ENCODE peak calls at places on chromosome 22, in five cellular contexts. One of them, this sample, is unnamed.

GRCh38 chr22:24588370-24588755 is 4.5 kb downstream of the LRRC75B start:
- DNase-seq in brain microvascular endothelial cell: no peak
- DNase-seq in heart left ventricle: peak
- DNase-seq in dorsolateral prefrontal cortex: peak
- DNase-seq in IMR-90: no peak
- DNase-seq in this sample: no peak

GRCh38 chr22:41092847-41093371 is 517 bp downstream of the EP300 start:
- DNase-seq in dorsolateral prefrontal cortex: no peak
- DNase-seq in IMR-90: peak
- DNase-seq in heart left ventricle: peak
- DNase-seq in brain microvascular endothelial cell: no peak
- DNase-seq in this sample: no peak

GRCh38 chr22:32951807-32952153 is 106.4 kb downstream of the SYN3 start:
- DNase-seq in dorsolateral prefrontal cortex: peak
- DNase-seq in IMR-90: no peak
- DNase-seq in brain microvascular endothelial cell: no peak
- DNase-seq in heart left ventricle: peak
- DNase-seq in this sample: no peak

GRCh38 chr22:26674211-26675190 is 17.1 kb downstream of the MIAT start:
- DNase-seq in heart left ventricle: no peak
- DNase-seq in brain microvascular endothelial cell: no peak
- DNase-seq in IMR-90: no peak
- DNase-seq in dorsolateral prefrontal cortex: no peak
- DNase-seq in this sample: no peak

GRCh38 chr22:19943665-19944026 is 2.0 kb upstream of the TXNRD2 start:
- DNase-seq in heart left ventricle: peak
- DNase-seq in brain microvascular endothelial cell: peak
- DNase-seq in IMR-90: peak
- DNase-seq in dorsolateral prefrontal cortex: no peak
- DNase-seq in this sample: no peak

GRCh38 chr22:48099671-48100070 is 1337.2 kb downstream of the TBC1D22A start:
- DNase-seq in heart left ventricle: no peak
- DNase-seq in dorsolateral prefrontal cortex: no peak
- DNase-seq in brain microvascular endothelial cell: no peak
- DNase-seq in IMR-90: no peak
- DNase-seq in this sample: no peak

GRCh38 chr22:16651217-16651616 is 58.6 kb upstream of the CCT8L2 start:
- DNase-seq in brain microvascular endothelial cell: no peak
- DNase-seq in dorsolateral prefrontal cortex: no peak
- DNase-seq in heart left ventricle: no peak
- DNase-seq in IMR-90: no peak
- DNase-seq in this sample: no peak

GRCh38 chr22:39593061-39593930 is 22.7 kb downstream of the CACNA1I start:
- DNase-seq in heart left ventricle: peak
- DNase-seq in IMR-90: no peak
- DNase-seq in brain microvascular endothelial cell: no peak
- DNase-seq in dorsolateral prefrontal cortex: no peak
- DNase-seq in this sample: no peak

GRCh38 chr22:27840436-27840835 is 38.9 kb upstream of the MN1 start:
- DNase-seq in heart left ventricle: no peak
- DNase-seq in dorsolateral prefrontal cortex: no peak
- DNase-seq in brain microvascular endothelial cell: no peak
- DNase-seq in IMR-90: no peak
- DNase-seq in this sample: no peak

GRCh38 chr22:25113316-25113721 is 86.3 kb upstream of the CRYBB3 start:
- DNase-seq in IMR-90: no peak
- DNase-seq in brain microvascular endothelial cell: no peak
- DNase-seq in dorsolateral prefrontal cortex: no peak
- DNase-seq in heart left ventricle: no peak
- DNase-seq in this sample: no peak

GRCh38 chr22:38923463-38924196 is 33.8 kb upstream of the APOBEC3A start:
- DNase-seq in dorsolateral prefrontal cortex: peak
- DNase-seq in brain microvascular endothelial cell: peak
- DNase-seq in heart left ventricle: peak
- DNase-seq in IMR-90: peak
- DNase-seq in this sample: no peak

GRCh38 chr22:31442768-31443489 is 43.5 kb downstream of the DRG1 start:
- DNase-seq in IMR-90: no peak
- DNase-seq in dorsolateral prefrontal cortex: no peak
- DNase-seq in heart left ventricle: no peak
- DNase-seq in brain microvascular endothelial cell: no peak
- DNase-seq in this sample: no peak

GRCh38 chr22:39913886-39914285 is 13.0 kb downstream of the GRAP2 start:
- DNase-seq in dorsolateral prefrontal cortex: no peak
- DNase-seq in heart left ventricle: no peak
- DNase-seq in brain microvascular endothelial cell: no peak
- DNase-seq in IMR-90: no peak
- DNase-seq in this sample: no peak

GRCh38 chr22:27835446-27835845 is 33.9 kb upstream of the MN1 start:
- DNase-seq in brain microvascular endothelial cell: peak
- DNase-seq in dorsolateral prefrontal cortex: no peak
- DNase-seq in IMR-90: peak
- DNase-seq in heart left ventricle: no peak
- DNase-seq in this sample: no peak

GRCh38 chr22:41513391-41513790 is 30.9 kb downstream of the POLR3H start:
- DNase-seq in dorsolateral prefrontal cortex: peak
- DNase-seq in heart left ventricle: no peak
- DNase-seq in brain microvascular endothelial cell: no peak
- DNase-seq in IMR-90: no peak
- DNase-seq in this sample: no peak

GRCh38 chr22:16601437-16602223 is 9.0 kb upstream of the CCT8L2 start:
- DNase-seq in brain microvascular endothelial cell: no peak
- DNase-seq in dorsolateral prefrontal cortex: no peak
- DNase-seq in IMR-90: no peak
- DNase-seq in heart left ventricle: peak
- DNase-seq in this sample: no peak

GRCh38 chr22:19679476-19680099 is 34.7 kb upstream of the SEPTIN5 start:
- DNase-seq in IMR-90: no peak
- DNase-seq in dorsolateral prefrontal cortex: no peak
- DNase-seq in brain microvascular endothelial cell: no peak
- DNase-seq in heart left ventricle: peak
- DNase-seq in this sample: no peak

DNA sequence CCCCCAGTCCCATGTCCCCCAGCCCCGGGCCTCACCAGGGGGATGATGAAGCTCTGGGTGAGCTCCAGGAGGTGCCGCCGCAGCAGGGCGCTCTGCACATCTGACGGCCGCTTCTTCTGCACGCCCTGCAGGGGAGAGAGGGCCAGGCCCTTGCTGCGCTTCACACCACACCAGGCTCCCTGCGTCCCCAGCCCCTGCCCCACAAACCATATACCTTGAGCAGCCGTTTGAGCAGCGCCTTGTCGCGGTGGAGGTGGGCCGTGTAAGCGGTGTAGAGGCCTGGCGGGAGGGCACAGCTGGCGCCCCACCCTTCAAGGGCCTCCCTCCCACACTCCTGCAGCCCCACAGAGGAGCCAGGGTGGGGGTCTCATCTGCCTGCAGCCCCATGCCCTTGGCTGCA is 6.2 kb upstream of the PLXNB2 start:
- DNase-seq in brain microvascular endothelial cell: no peak
- DNase-seq in IMR-90: no peak
- DNase-seq in dorsolateral prefrontal cortex: no peak
- DNase-seq in heart left ventricle: no peak
- DNase-seq in this sample: no peak
- H3K27ac ChIP-seq in brain microvascular endothelial cell: no peak
- H3K27ac ChIP-seq in IMR-90: no peak
- H3K27ac ChIP-seq in dorsolateral prefrontal cortex: no peak
- H3K27ac ChIP-seq in heart left ventricle: no peak
- H3K27ac ChIP-seq in this sample: peak

GRCh38 chr22:29813563-29813962 is 24.5 kb downstream of the ASCC2 start:
- DNase-seq in IMR-90: no peak
- DNase-seq in heart left ventricle: no peak
- DNase-seq in brain microvascular endothelial cell: peak
- DNase-seq in dorsolateral prefrontal cortex: no peak
- DNase-seq in this sample: no peak
- TF ChIP-seq CTCF in IMR-90: peak
- TF ChIP-seq CTCF in heart left ventricle: no peak
- TF ChIP-seq CTCF in brain microvascular endothelial cell: peak
- TF ChIP-seq CTCF in dorsolateral prefrontal cortex: no peak
- TF ChIP-seq CTCF in this sample: no peak

DNA sequence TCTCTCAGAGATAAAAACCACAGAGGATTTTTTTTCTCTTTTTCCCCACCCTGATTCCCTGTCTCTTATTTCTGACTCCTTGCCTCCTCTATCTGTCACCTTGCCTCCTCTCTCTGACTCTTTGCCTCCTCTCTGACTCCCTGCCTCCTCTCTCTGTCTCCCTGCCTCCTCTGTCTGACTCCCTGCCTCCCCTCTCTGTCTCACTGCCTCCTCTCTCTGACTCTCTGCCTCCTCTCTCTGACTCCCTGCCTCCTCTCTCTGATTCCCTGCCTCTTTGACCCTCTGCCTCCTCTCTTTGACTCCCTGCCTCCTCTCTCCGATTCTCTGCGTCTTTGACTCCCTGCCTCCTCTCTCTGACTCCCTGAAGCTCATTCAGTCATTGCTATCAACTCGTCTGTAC is 3.1 kb downstream of the RASD2 start:
- DNase-seq in dorsolateral prefrontal cortex: no peak
- DNase-seq in IMR-90: no peak
- DNase-seq in brain microvascular endothelial cell: no peak
- DNase-seq in heart left ventricle: no peak
- DNase-seq in this sample: no peak
- H3K4me3 ChIP-seq in dorsolateral prefrontal cortex: peak
- H3K4me3 ChIP-seq in IMR-90: no peak
- H3K4me3 ChIP-seq in brain microvascular endothelial cell: no peak
- H3K4me3 ChIP-seq in heart left ventricle: peak
- H3K4me3 ChIP-seq in this sample: no peak

GRCh38 chr22:37739611-37740049 is 42.8 kb downstream of the TRIOBP start:
- DNase-seq in brain microvascular endothelial cell: no peak
- DNase-seq in heart left ventricle: peak
- DNase-seq in dorsolateral prefrontal cortex: no peak
- DNase-seq in IMR-90: no peak
- DNase-seq in this sample: no peak

GRCh38 chr22:37742374-37743092 is 45.7 kb downstream of the TRIOBP start:
- DNase-seq in IMR-90: peak
- DNase-seq in heart left ventricle: no peak
- DNase-seq in dorsolateral prefrontal cortex: no peak
- DNase-seq in brain microvascular endothelial cell: peak
- DNase-seq in this sample: no peak

GRCh38 chr22:37739000-37739399 is 42.2 kb downstream of the TRIOBP start:
- DNase-seq in heart left ventricle: peak
- DNase-seq in dorsolateral prefrontal cortex: no peak
- DNase-seq in IMR-90: peak
- DNase-seq in brain microvascular endothelial cell: no peak
- DNase-seq in this sample: no peak

GRCh38 chr22:37741312-37741795 is 44.5 kb downstream of the TRIOBP start:
- DNase-seq in brain microvascular endothelial cell: peak
- DNase-seq in dorsolateral prefrontal cortex: no peak
- DNase-seq in heart left ventricle: peak
- DNase-seq in IMR-90: peak
- DNase-seq in this sample: no peak

GRCh38 chr22:37740455-37741311 is 43.8 kb downstream of the TRIOBP start:
- DNase-seq in IMR-90: no peak
- DNase-seq in dorsolateral prefrontal cortex: no peak
- DNase-seq in brain microvascular endothelial cell: no peak
- DNase-seq in heart left ventricle: no peak
- DNase-seq in this sample: no peak
- H3K27ac ChIP-seq in IMR-90: peak
- H3K27ac ChIP-seq in dorsolateral prefrontal cortex: no peak
- H3K27ac ChIP-seq in brain microvascular endothelial cell: no peak
- H3K27ac ChIP-seq in heart left ventricle: peak
- H3K27ac ChIP-seq in this sample: peak

DNA sequence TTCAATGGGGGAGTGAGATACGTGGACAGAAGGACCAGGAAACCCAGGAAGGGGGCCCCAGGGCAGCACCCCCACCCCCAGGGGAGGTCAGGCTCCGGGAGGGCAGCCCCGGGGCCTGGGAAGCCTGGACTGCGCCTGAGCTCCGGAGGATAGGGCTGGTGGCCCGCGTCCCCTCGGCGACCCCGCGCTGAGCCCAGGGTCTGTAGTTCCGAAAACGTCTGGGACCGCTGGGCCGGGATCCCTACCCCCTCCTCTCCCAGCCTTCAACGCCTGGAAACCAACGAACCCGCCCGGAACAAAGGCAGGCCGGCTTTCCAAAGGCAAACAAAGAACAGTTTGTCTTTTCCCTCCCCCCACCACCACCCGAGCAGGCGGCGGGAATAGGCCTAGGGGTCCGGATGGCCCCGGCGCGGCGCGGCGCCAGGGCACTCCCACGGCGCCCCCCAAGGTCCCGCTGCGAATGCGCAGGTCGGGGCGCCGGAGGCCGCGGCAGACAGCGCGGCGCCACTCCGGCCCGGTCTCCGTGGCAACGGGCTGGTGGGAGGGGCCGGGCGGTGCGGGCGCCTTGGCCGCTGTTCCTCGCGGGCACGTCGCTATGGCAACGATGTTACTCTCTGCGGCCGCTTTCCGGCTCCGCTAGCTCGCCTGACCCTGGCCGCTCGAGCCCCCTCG is 58.5 kb downstream of the IGLL1 start:
- DNase-seq in dorsolateral prefrontal cortex: peak
- DNase-seq in IMR-90: peak
- DNase-seq in brain microvascular endothelial cell: peak
- DNase-seq in heart left ventricle: peak
- DNase-seq in this sample: no peak
- TF ChIP-seq CTCF in dorsolateral prefrontal cortex: peak
- TF ChIP-seq CTCF in IMR-90: peak
- TF ChIP-seq CTCF in brain microvascular endothelial cell: no peak
- TF ChIP-seq CTCF in heart left ventricle: no peak
- TF ChIP-seq CTCF in this sample: no peak

GRCh38 chr22:46055851-46056168 is 78.8 kb upstream of the WNT7B start:
- DNase-seq in dorsolateral prefrontal cortex: no peak
- DNase-seq in IMR-90: no peak
- DNase-seq in brain microvascular endothelial cell: no peak
- DNase-seq in heart left ventricle: no peak
- DNase-seq in this sample: no peak
- H3K4me3 ChIP-seq in dorsolateral prefrontal cortex: peak
- H3K4me3 ChIP-seq in IMR-90: no peak
- H3K4me3 ChIP-seq in brain microvascular endothelial cell: no peak
- H3K4me3 ChIP-seq in heart left ventricle: peak
- H3K4me3 ChIP-seq in this sample: peak

DNA sequence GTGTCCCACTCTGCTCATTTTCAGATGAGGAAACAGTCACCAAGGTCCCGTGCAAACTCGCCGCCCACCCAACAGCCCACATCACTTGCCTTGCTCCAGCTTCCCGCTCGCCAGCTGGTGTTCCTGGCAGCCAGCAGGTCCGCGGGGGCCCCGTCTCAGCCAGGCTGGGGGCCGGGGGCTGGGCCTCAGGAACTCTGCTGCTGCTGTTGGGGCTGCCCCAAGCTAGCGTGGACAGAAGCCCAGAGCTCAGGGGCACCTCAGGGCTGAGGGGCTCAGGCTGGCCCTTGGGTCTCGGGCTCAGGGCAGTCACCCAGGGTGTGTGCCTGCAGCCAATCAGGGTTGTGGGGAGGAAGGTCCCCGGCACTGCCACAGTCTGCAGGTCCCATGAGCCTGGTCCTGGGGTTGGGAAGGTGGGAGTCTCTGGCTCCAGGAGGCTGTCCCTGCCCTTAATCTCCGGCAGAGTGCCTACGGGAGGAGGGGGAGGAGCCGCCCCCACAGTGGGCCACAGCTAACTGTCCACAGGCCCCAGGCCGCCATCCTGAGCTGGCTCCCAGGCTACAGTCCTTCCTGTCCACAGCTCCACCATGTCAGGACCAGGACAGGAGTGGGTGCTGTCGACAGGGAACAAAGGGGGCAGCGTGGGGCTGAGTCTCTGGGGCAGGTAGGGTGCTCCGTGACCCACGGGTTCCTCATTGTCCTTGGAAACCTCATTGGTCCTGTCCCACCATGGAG is 65.2 kb downstream of the ARFGAP3 start:
- DNase-seq in heart left ventricle: peak
- DNase-seq in brain microvascular endothelial cell: no peak
- DNase-seq in dorsolateral prefrontal cortex: peak
- DNase-seq in IMR-90: no peak
- DNase-seq in this sample: no peak
- H3K27ac ChIP-seq in heart left ventricle: peak
- H3K27ac ChIP-seq in brain microvascular endothelial cell: no peak
- H3K27ac ChIP-seq in dorsolateral prefrontal cortex: no peak
- H3K27ac ChIP-seq in IMR-90: no peak
- H3K27ac ChIP-seq in this sample: peak

This sample was measured in esophagus squamous epithelium.